ENCODE peak calls at places on chromosomes 2 and 18, in nine cellular contexts. D is right atrium auricular region, Y is osteocyte, A is cardiac fibroblast, Z is uterus, I is hepatocyte, V is suprapubic skin, E is WTC11, N is NB4. G is an unnamed sample.

GRCh38 chr2:15892575-15892974 is 47.8 kb upstream of the MYCN start:
- DNase-seq in D (no peak), Y (no peak), A (no peak), Z (no peak), I (no peak), V (no peak), E (no peak), N (no peak), G (no peak)

GRCh38 chr2:63054812-63055509 is 4.3 kb downstream of the OTX1 start:
- DNase-seq in D (no peak), Y (no peak), A (no peak), Z (no peak), I (no peak), V (no peak), E (peak), N (no peak), G (no peak)

GRCh38 chr18:23231340-23232021 is 96.2 kb downstream of the CABLES1 start:
- DNase-seq in D (peak), Y (no peak), A (peak), Z (peak), I (peak), V (peak), E (no peak), N (peak), G (no peak)

GRCh38 chr2:7627587-7627986 is 710.4 kb downstream of the RNF144A start:
- DNase-seq in D (no peak), Y (no peak), A (no peak), Z (no peak), I (no peak), V (no peak), E (no peak), N (no peak), G (no peak)

GRCh38 chr2:170886391-170886790 is 42.7 kb upstream of the GORASP2 start:
- DNase-seq in D (no peak), Y (no peak), A (peak), Z (no peak), I (no peak), V (no peak), E (no peak), N (no peak), G (no peak)

GRCh38 chr2:64035067-64035942 is 16.1 kb upstream of the VPS54 start:
- DNase-seq in D (no peak), Y (no peak), A (no peak), Z (no peak), I (no peak), V (no peak), E (no peak), N (no peak), G (no peak)

GRCh38 chr2:162677476-162677875 is 161.1 kb downstream of the KCNH7 start:
- DNase-seq in D (no peak), Y (no peak), A (no peak), Z (no peak), I (no peak), V (no peak), E (no peak), N (no peak), G (no peak)

GRCh38 chr2:7377861-7378569 is 460.8 kb downstream of the RNF144A start:
- DNase-seq in D (no peak), Y (no peak), A (no peak), Z (no peak), I (peak), V (no peak), E (peak), N (no peak), G (no peak)

GRCh38 chr2:240986787-240987411 is 11.5 kb upstream of the SNED1 start:
- DNase-seq in D (no peak), Y (no peak), A (peak), Z (peak), I (peak), V (peak), E (peak), N (peak), G (no peak)

GRCh38 chr2:231228223-231228622 is 29.8 kb downstream of the ARMC9 start:
- DNase-seq in D (no peak), Y (no peak), A (no peak), Z (no peak), I (no peak), V (no peak), E (no peak), N (peak), G (no peak)

GRCh38 chr2:224284134-224284946 is 117.6 kb downstream of the FAM124B start:
- DNase-seq in D (no peak), Y (no peak), A (peak), Z (no peak), I (peak), V (no peak), E (peak), N (peak), G (no peak)

GRCh38 chr2:43083278-43083677 is 143.1 kb downstream of the ZFP36L2 start:
- DNase-seq in D (no peak), Y (no peak), A (peak), Z (peak), I (no peak), V (no peak), E (no peak), N (no peak), G (no peak)

GRCh38 chr2:138445227-138445626 is 56.3 kb upstream of the SPOPL start:
- DNase-seq in D (no peak), Y (no peak), A (no peak), Z (no peak), I (no peak), V (no peak), E (no peak), N (no peak), G (no peak)

GRCh38 chr2:25714740-25715139 is 41.4 kb upstream of the DTNB start:
- DNase-seq in D (no peak), Y (no peak), A (peak), Z (no peak), I (no peak), V (no peak), E (no peak), N (peak), G (no peak)
- TF ChIP-seq CTCF in D (no peak), Y (no peak), A (peak), Z (no peak), I (no peak), V (no peak), E (no peak), N (no peak), G (no peak)

DNA sequence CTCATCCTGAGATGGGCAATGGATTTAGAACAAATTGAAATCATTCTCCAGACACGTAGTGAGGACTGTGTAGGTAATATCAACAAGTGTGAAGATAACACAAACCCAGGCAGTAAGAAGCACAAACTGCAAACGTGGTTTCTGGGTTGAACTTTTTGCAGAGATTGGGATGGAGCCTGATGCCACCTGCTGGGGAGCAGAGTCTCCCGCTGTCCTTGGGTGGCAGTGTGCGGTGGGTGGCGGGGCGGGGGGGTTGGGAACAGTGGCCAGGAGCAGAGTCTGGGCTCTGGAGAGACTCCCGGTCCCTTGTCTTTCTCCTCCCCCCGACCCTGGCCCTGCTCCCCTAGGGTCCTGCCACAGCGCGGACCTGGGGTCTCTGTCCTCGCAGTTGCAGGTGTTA is 19.5 kb downstream of the TRAF3IP1 start:
- DNase-seq in D (no peak), Y (no peak), A (no peak), Z (no peak), I (no peak), V (no peak), E (no peak), N (peak), G (no peak)
- TF ChIP-seq CTCF in D (peak), Y (no peak), A (no peak), Z (no peak), I (peak), V (peak), E (no peak), N (no peak), G (no peak)

GRCh38 chr2:31674446-31674845 is 93.7 kb upstream of the SRD5A2 start:
- DNase-seq in D (no peak), Y (no peak), A (no peak), Z (no peak), I (no peak), V (no peak), E (no peak), N (no peak), G (no peak)
- TF ChIP-seq CTCF in D (no peak), Y (no peak), A (no peak), Z (no peak), I (no peak), V (no peak), E (no peak), N (no peak), G (peak)

GRCh38 chr2:37532503-37532902 is 138.9 kb downstream of the CDC42EP3 start:
- DNase-seq in D (no peak), Y (no peak), A (no peak), Z (no peak), I (no peak), V (no peak), E (no peak), N (no peak), G (no peak)
- TF ChIP-seq CTCF in D (no peak), Y (no peak), A (no peak), Z (no peak), I (no peak), V (no peak), E (no peak), N (no peak), G (no peak)

GRCh38 chr2:204545861-204546773 is 842 bp downstream of the PARD3B start:
- DNase-seq in D (no peak), Y (no peak), A (no peak), Z (no peak), I (peak), V (no peak), E (peak), N (no peak), G (peak)
- TF ChIP-seq CTCF in D (no peak), Y (no peak), A (no peak), Z (no peak), I (no peak), V (no peak), E (no peak), N (no peak), G (no peak)

GRCh38 chr2:219447242-219448098 is 12.8 kb downstream of the SPEG start:
- DNase-seq in D (no peak), Y (no peak), A (peak), Z (no peak), I (no peak), V (no peak), E (peak), N (no peak), G (no peak)

GRCh38 chr2:219448099-219448775 is 13.6 kb downstream of the SPEG start:
- DNase-seq in D (no peak), Y (no peak), A (no peak), Z (no peak), I (no peak), V (peak), E (peak), N (no peak), G (no peak)

GRCh38 chr2:219445220-219445631 is 10.6 kb downstream of the SPEG start:
- DNase-seq in D (no peak), Y (no peak), A (no peak), Z (no peak), I (no peak), V (peak), E (peak), N (no peak), G (no peak)

GRCh38 chr2:219446101-219446504 is 11.5 kb downstream of the SPEG start:
- DNase-seq in D (no peak), Y (no peak), A (peak), Z (peak), I (peak), V (peak), E (peak), N (peak), G (no peak)

DNA sequence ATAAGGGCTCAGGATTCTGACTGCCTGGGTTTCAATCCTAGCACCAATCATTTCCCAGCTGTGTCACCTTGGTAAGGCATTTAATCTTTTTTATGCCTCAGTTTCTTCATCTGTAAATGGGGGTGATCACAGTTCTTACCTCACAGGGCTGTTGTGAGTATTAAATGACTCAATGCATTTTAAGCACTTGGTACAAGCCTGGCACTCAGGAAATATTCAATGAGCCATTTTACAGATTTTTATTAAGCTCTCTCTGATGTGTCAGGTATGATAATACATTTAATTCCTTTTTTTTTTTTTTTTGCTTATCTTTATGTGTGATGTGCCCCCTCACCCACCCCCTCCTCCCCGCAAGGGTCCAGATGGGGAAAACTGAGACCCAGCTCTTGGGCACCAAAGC is 12.0 kb downstream of the SPEG start:
- DNase-seq in D (no peak), Y (no peak), A (no peak), Z (no peak), I (no peak), V (no peak), E (no peak), N (no peak), G (no peak)
- TF ChIP-seq CTCF in D (no peak), Y (no peak), A (no peak), Z (no peak), I (no peak), V (no peak), E (no peak), N (no peak), G (no peak)

GRCh38 chr2:68491582-68491981 is 24.2 kb downstream of the APLF start:
- DNase-seq in D (no peak), Y (no peak), A (no peak), Z (no peak), I (no peak), V (no peak), E (no peak), N (no peak), G (no peak)
- TF ChIP-seq CTCF in D (no peak), Y (no peak), A (no peak), Z (no peak), I (no peak), V (no peak), E (no peak), N (no peak), G (no peak)

GRCh38 chr18:46953195-46953594 is 35.8 kb downstream of the KATNAL2 start:
- DNase-seq in D (no peak), Y (no peak), A (no peak), Z (no peak), I (no peak), V (no peak), E (no peak), N (no peak), G (no peak)

GRCh38 chr18:46946656-46947282 is 29.4 kb downstream of the KATNAL2 start:
- DNase-seq in D (peak), Y (peak), A (peak), Z (peak), I (peak), V (peak), E (peak), N (no peak), G (peak)

DNA sequence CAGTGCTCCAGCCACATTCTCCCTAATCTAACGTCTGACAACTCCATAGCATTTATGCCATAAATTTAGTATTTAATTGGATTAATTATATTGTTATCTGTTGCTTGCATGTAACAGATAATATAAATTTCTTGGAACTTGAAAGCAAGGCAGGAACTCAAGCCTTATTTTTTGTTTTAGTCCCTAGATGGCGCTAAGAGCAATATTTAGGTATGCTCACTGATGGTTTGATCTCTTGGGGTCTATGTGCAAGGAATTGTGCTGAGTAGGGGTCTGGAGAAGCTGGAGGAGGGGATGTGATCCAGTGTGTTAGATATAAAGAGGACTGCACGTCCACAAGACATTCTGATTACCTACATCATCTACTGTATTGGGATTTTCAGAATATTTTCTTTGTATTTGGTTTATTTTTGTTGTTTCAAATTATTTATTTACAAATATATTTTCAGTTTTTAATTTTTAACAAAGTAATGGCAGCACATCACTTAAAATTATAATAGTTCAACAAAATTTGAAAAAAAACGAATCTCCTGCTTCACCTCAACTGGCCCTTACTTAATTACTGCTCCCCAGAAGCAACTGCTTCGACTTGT is 32.8 kb downstream of the KATNAL2 start:
- DNase-seq in D (no peak), Y (no peak), A (peak), Z (no peak), I (peak), V (no peak), E (no peak), N (peak), G (no peak)
- TF ChIP-seq CTCF in D (peak), Y (peak), A (peak), Z (no peak), I (peak), V (no peak), E (peak), N (peak), G (peak)

DNA sequence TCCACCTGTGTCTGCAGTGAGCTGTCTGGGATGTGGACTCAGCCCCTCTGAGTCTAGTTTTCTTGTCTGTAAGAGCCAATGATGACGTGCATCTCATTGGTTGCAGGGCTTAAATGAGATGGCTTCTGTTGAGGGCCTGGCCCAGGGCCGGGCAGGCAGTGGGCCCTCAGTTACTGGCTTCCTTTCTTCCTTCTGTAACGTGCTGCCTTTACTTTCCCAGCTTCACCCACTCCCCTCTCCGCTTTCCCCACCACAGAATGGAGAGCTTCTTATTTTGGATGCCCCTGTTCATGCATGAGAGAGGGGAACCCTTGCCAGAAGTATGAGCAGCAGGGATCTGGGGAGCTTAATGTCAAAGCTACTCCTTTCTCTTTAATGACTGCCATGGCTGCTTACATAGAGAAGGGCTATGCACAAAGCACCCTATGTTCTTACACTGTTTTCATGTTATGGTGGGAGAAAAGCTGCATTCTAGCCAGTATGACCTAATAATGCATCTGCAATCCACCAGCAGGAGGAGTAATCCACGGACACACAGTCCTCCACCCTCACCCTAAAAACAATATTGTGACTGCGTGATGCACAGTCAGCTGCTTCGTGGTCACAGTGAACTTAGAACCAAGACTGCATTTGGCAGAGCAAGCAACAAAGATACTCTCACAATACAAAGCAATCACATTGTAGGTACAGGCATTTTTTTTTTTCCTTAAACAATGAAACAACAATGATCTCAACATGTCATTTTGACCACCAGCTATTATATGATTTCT is 37.2 kb downstream of the CREG2 start:
- DNase-seq in D (no peak), Y (no peak), A (peak), Z (no peak), I (peak), V (no peak), E (no peak), N (peak), G (no peak)
- TF ChIP-seq CTCF in D (peak), Y (peak), A (peak), Z (no peak), I (peak), V (no peak), E (no peak), N (peak), G (peak)

G was measured in progenitor cell of endocrine pancreas.